ENCODE peak calls at places on chromosome 4, in four cellular contexts. O is GM12878, R is K562, K is HepG2. H is an unnamed sample.

GRCh38 chr4:71338846-71339593 is at the start of gene SLC4A4:
- DNase-seq in O (peak), R (no peak), K (no peak), H (no peak)

GRCh38 chr4:170990989-170991589 is 822.1 kb upstream of the GALNTL6 start:
- DNase-seq in O (no peak), R (no peak), K (peak), H (no peak)

GRCh38 chr4:144499777-144500176 is 146.2 kb upstream of the HHIP start:
- DNase-seq in O (peak), R (no peak), K (no peak), H (no peak)

GRCh38 chr4:244471-244870 is 60.8 kb downstream of the ZNF732 start:
- DNase-seq in O (peak), R (peak), K (peak), H (no peak)

GRCh38 chr4:169253087-169253675 is 17.6 kb downstream of the SH3RF1 start:
- DNase-seq in O (no peak), R (no peak), K (no peak), H (no peak)

GRCh38 chr4:185123479-185123878 is 19.6 kb upstream of the SLC25A4 start:
- DNase-seq in O (no peak), R (no peak), K (no peak), H (no peak)

GRCh38 chr4:184746532-184746870 is 12.6 kb upstream of the CENPU start:
- DNase-seq in O (no peak), R (no peak), K (no peak), H (no peak)

GRCh38 chr4:113394730-113395530 is 345.5 kb downstream of the ANK2 start:
- DNase-seq in O (peak), R (peak), K (peak), H (no peak)

GRCh38 chr4:31204895-31205294 is 484.7 kb downstream of the PCDH7 start:
- DNase-seq in O (no peak), R (no peak), K (no peak), H (no peak)

GRCh38 chr4:44928062-44928380 is 201.7 kb upstream of the GNPDA2 start:
- DNase-seq in O (no peak), R (no peak), K (no peak), H (no peak)

GRCh38 chr4:186666252-186666651 is 57.4 kb downstream of the FAT1 start:
- DNase-seq in O (no peak), R (no peak), K (no peak), H (no peak)

GRCh38 chr4:18106620-18107019 is 85.1 kb upstream of the LCORL start:
- DNase-seq in O (no peak), R (no peak), K (no peak), H (no peak)

GRCh38 chr4:8192748-8193738 is 6.0 kb upstream of the SH3TC1 start:
- DNase-seq in O (peak), R (no peak), K (peak), H (no peak)

GRCh38 chr4:2806392-2807355 is 13.8 kb downstream of the SH3BP2 start:
- DNase-seq in O (no peak), R (no peak), K (no peak), H (peak)

GRCh38 chr4:110196206-110196870 is 2.1 kb downstream of the ELOVL6 start:
- DNase-seq in O (no peak), R (peak), K (peak), H (peak)

GRCh38 chr4:188143731-188144130 is 4.5 kb downstream of the TRIML1 start:
- DNase-seq in O (no peak), R (no peak), K (no peak), H (no peak)

GRCh38 chr4:179755322-179755721 is 2313.1 kb upstream of the AGA start:
- DNase-seq in O (no peak), R (no peak), K (no peak), H (no peak)

GRCh38 chr4:3732076-3733028 is 33.8 kb upstream of the ADRA2C start:
- DNase-seq in O (no peak), R (no peak), K (no peak), H (no peak)

GRCh38 chr4:101044766-101045165 is 302.6 kb downstream of the PPP3CA start:
- DNase-seq in O (no peak), R (no peak), K (no peak), H (no peak)
- TF ChIP-seq EP300 in O (no peak), R (no peak), K (no peak), H (no peak)

DNA sequence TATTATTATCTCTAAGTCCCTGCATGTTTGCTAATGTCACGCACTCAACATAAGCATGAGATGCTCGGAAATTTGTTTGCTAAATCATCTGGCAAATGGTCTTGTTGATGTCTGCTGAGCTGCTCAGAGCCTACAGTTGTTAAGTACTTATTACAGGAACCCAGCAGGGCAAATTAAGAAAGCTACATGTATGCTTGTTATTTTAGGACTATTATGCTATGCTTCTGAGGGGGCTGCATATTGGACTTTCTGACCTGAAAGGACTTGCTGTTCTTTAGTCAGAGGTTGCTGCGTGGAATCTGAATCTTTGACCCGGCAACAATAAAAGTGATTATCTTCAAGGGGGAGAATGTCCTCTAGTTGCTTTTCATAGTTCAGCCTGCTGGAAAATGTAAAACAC is 36.3 kb upstream of the TENM3 start:
- DNase-seq in O (no peak), R (no peak), K (no peak), H (no peak)
- TF ChIP-seq POLR2AphosphoS5 in O (no peak), R (no peak), K (no peak), H (no peak)

DNA sequence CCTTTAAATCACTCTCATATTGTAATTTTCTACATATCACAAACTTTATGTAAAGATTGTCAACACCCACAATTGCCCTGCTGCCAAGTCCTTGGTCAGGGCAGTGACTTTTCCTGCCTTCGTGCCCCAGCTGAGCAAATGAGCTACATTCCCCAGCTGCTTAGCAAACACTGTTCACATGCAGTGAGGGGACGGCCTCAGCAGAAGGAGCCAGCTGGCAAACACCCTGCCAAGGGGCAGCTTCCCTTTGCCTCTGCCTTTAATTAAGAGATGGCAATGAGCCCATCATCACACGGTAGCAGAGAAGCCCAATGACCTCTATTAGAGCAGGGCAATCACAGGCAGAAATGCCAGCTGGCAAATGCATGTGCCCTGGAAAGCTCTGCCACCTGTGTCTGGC is 253.4 kb downstream of the EPHA5 start:
- DNase-seq in O (no peak), R (no peak), K (no peak), H (no peak)
- TF ChIP-seq EP300 in O (no peak), R (no peak), K (no peak), H (no peak)

GRCh38 chr4:38691251-38692008 is 27.4 kb downstream of the KLF3 start:
- DNase-seq in O (no peak), R (no peak), K (no peak), H (no peak)
- TF ChIP-seq POLR2AphosphoS5 in O (no peak), R (no peak), K (no peak), H (no peak)

DNA sequence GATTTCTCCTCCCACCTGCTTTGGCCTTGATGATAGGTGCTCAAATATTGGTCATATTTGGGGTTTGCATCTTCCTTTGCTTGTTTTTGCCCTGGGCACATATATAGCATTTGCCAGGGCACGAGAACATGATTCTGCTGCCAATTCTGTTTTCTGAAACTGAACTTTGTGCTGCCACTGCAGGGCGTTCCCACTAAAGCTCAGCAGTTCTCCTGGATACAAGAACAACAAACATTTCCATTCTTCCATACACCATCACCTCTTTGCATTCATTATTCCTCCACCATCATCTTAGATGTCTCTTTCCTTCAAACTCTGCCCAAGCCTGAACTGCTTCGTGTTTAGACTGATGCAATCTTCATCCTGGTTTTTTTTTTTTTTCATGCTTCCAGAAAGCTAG is 36.3 kb upstream of the GATB start:
- DNase-seq in O (no peak), R (no peak), K (no peak), H (no peak)
- TF ChIP-seq EP300 in O (no peak), R (no peak), K (no peak), H (no peak)

DNA sequence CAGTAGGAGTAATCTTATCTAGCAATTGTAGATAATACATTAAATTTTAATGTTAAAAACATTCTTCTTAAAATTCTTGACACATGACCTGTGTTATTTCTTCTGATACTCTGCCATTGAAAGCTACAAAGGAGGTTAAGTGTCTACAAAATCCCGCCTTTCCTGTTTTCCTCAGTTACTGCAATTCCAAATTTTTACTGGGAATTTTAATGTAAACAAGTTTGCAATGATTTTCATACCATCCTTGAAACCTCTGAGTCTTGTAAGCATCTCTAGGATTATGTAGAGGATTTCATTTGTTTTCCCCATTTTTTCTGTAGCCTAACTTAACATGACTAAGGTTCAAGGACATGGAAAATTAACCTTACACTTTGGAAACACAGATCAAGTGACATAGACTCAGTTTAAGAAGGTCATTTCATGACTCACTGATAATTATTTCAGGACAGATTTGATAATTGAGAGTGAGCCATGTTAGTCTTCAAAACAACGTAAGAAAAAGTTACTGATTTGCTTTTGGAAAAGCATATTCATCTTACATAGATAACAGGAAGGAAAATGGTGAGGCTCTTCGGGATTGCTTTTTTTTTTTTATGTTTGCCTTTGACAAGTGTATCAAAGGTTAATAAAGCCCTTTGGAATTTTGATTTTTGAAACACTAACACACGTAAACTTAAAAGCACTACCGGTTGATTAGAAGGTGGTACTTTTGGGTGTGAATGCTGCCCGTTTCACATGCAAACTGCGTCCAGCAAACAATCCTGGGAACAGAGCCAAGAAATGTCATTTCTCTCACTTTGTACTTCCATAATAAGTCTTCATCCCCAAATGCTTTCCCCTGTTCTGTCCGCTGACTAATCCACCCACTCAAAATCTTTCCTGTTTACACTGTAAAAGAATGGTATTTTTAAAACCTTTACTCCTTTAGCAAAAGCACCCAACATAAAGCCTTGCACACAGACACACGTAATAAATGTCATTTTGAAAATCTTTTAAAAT is 39.4 kb upstream of the PDLIM5 start:
- DNase-seq in O (no peak), R (no peak), K (peak), H (no peak)
- TF ChIP-seq POLR2AphosphoS5 in O (no peak), R (no peak), K (no peak), H (no peak)

GRCh38 chr4:6917445-6918241 is 8.0 kb downstream of the TBC1D14 start:
- DNase-seq in O (no peak), R (peak), K (peak), H (no peak)
- TF ChIP-seq EP300 in O (no peak), R (peak), K (no peak), H (peak)

GRCh38 chr4:128450326-128451120 is 162.9 kb upstream of the PGRMC2 start:
- DNase-seq in O (no peak), R (no peak), K (no peak), H (no peak)
- TF ChIP-seq POLR2AphosphoS5 in O (no peak), R (no peak), K (no peak), H (no peak)

GRCh38 chr4:130468340-130468739 is 1372.4 kb downstream of the C4orf33 start:
- DNase-seq in O (no peak), R (no peak), K (no peak), H (no peak)
- TF ChIP-seq EP300 in O (no peak), R (no peak), K (no peak), H (no peak)

GRCh38 chr4:140653718-140654515 is 85.2 kb upstream of the UCP1 start:
- DNase-seq in O (no peak), R (no peak), K (no peak), H (no peak)
- TF ChIP-seq POLR2AphosphoS5 in O (no peak), R (no peak), K (no peak), H (no peak)